ENCODE peak calls at places on chromosomes 6 and 20, in four cellular contexts. L, T, O and F are unnamed samples.

GRCh38 chr6:96608074-96608473 is 45.1 kb downstream of the FHL5 start:
- DNase-seq in L (no peak), O (no peak), T (no peak), F (no peak)

GRCh38 chr20:9280654-9281053 is 211.8 kb downstream of the PLCB4 start:
- DNase-seq in L (no peak), O (peak; percentile 33), T (peak; percentile 21), F (no peak)

GRCh38 chr20:23083553-23084220 is 2.4 kb downstream of the CD93 start:
- DNase-seq in T (no peak), L (no peak), O (no peak), F (no peak)

GRCh38 chr6:90350689-90351554 is 54.3 kb upstream of the BACH2 start:
- DNase-seq in T (peak; percentile 17), O (no peak), L (no peak), F (no peak)

GRCh38 chr20:61753196-61753942 is 312.3 kb downstream of the TAF4 start:
- DNase-seq in L (no peak), T (peak; percentile 55), O (peak; percentile 72), F (no peak)

GRCh38 chr6:28982476-28983266 is 22.4 kb downstream of the ZNF311 start:
- DNase-seq in O (peak; percentile 80), T (peak; percentile 67), L (peak; percentile 56), F (no peak)

GRCh38 chr6:106360989-106361430 is 493 bp downstream of the CRYBG1 start:
- DNase-seq in T (no peak), L (peak; percentile 6), O (peak; percentile 34), F (no peak)

GRCh38 chr20:363319-364078 is 16.6 kb downstream of the NRSN2 start:
- DNase-seq in T (peak; percentile 36), O (peak; percentile 30), L (no peak), F (no peak)

GRCh38 chr6:161651949-161652348 is 378.1 kb upstream of the AGPAT4 start:
- DNase-seq in L (no peak), T (no peak), O (no peak), F (no peak)

GRCh38 chr6:84139311-84139710 is 88.1 kb downstream of the CEP162 start:
- DNase-seq in L (no peak), T (no peak), O (no peak), F (no peak)

GRCh38 chr20:40698744-40699143 is 9.7 kb upstream of the MAFB start:
- DNase-seq in L (no peak), O (no peak), T (no peak), F (no peak)

GRCh38 chr20:21118138-21118537 is 7.7 kb upstream of the KIZ start:
- DNase-seq in O (no peak), L (no peak), T (no peak), F (no peak)

GRCh38 chr20:48056218-48056617 is 270.9 kb upstream of the SULF2 start:
- DNase-seq in L (no peak), O (no peak), T (no peak), F (no peak)

GRCh38 chr6:106745824-106746610 is 116.6 kb downstream of the QRSL1 start:
- DNase-seq in O (no peak), T (peak; percentile 6), L (no peak), F (peak; percentile 79)

GRCh38 chr6:168648240-168648639 is 207.3 kb downstream of the SMOC2 start:
- DNase-seq in T (no peak), O (no peak), L (no peak), F (no peak)

GRCh38 chr20:20785226-20785625 is 72.8 kb upstream of the RALGAPA2 start:
- DNase-seq in T (no peak), O (no peak), L (no peak), F (no peak)

GRCh38 chr6:33927551-33927950 is 123.7 kb upstream of the MLN start:
- DNase-seq in L (no peak), T (peak; percentile 72), O (peak; percentile 98), F (no peak)

GRCh38 chr6:122431780-122432179 is 32.3 kb downstream of the HSF2 start:
- DNase-seq in T (no peak), O (no peak), L (no peak), F (no peak)

GRCh38 chr6:132084811-132085509 is 133.8 kb upstream of the CCN2 start:
- DNase-seq in O (peak; percentile 93), L (no peak), T (peak; percentile 99), F (no peak)

GRCh38 chr6:35483892-35484645 is 12.8 kb downstream of the TEAD3 start:
- DNase-seq in T (no peak), O (no peak), L (no peak), F (no peak)

GRCh38 chr20:11553603-11554002 is 364.1 kb upstream of the BTBD3 start:
- DNase-seq in L (no peak), T (peak; percentile 18), O (peak; percentile 41), F (no peak)

GRCh38 chr20:45583502-45583901 is 4.4 kb upstream of the WFDC8 start:
- DNase-seq in O (no peak), T (no peak), L (no peak), F (no peak)

GRCh38 chr20:63693079-63693974 is 3.1 kb upstream of the TNFRSF6B start:
- DNase-seq in O (no peak), L (no peak), T (no peak), F (no peak)

GRCh38 chr20:63690898-63691710 is 5.3 kb upstream of the TNFRSF6B start:
- DNase-seq in T (no peak), O (no peak), L (no peak), F (no peak)

GRCh38 chr20:63692436-63693078 is 3.9 kb upstream of the TNFRSF6B start:
- DNase-seq in L (no peak), O (peak; percentile 53), T (no peak), F (no peak)

GRCh38 chr20:63690001-63690897 is 6.2 kb upstream of the TNFRSF6B start:
- DNase-seq in T (no peak), L (no peak), O (no peak), F (no peak)

DNA sequence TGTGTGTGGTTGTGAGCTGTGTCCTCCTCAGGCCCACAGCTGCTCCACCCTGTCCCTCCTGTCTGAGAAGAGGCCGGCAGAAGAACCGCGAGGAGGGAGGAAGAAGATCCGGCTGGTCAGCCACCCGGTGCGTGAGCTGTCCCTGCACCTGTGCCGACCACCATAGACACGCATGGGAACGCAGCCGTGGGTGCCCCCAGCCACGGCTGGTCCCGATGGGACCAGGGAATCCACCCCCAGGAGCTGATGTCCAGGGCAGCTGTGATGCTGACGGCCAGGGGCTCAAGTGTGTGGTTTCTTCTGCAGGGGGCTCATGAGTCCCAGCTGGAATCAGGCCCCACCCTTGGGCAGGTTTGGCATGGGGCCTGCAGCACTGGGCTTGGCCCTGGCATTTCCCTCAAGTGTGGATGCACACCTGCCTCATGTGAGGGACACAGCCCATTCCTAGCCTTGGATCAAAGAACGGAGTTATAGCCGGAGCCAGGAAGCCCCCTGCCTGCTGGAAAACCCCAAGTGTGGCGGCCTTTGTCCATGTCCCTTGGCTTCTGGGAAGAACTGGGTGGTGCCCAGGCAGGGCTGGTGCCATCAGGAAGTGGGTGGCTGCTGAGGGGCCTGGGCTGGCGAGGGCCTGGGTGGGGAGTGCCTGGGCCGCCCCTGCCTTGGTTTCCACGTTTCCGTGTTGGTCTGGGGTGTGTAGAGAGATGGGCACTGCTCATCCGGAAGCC is 4.6 kb upstream of the TNFRSF6B start:
- DNase-seq in L (no peak), T (no peak), O (no peak), F (no peak)
- H3K27ac ChIP-seq in L (no peak overlapping the region), T (no peak overlapping the region), O (no peak overlapping the region), F (no peak overlapping the region)

GRCh38 chr6:166307082-166307980 is 861 bp downstream of the PRR18 start:
- DNase-seq in L (peak; percentile 47), O (peak; percentile 39), T (no peak), F (no peak)
- H3K9ac ChIP-seq in L (peak overlapping the region; percentile 81), O (no peak overlapping the region), T (no peak overlapping the region), F (no peak overlapping the region)

DNA sequence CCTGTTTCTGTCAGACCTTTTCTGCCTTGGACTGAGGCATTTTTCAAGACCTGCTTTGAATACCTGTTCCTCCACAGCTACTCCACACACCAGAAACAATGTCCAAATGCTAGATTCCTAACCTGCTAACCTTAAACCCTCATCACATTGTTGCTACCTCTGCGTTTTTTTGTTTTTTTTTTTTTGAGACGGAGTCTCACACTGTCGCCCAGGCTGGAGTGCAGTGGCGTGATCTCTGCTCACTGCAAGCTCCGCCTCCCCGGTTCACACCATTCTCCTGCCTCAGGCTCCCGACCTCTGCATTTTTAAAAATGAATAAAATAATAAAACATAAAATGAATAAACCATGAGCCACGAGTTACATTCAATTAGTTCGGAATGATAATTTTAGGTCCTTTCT is 1.2 kb downstream of the C6orf89 start:
- DNase-seq in O (no peak), L (no peak), T (no peak), F (no peak)
- H3K27ac ChIP-seq in O (peak overlapping the region; percentile 71), L (no peak overlapping the region), T (no peak overlapping the region), F (peak overlapping the region; percentile 13)

GRCh38 chr20:43798591-43799149 is 71.9 kb upstream of the GTSF1L start:
- DNase-seq in O (no peak), L (peak; percentile 21), T (no peak), F (no peak)
- H3K9ac ChIP-seq in O (no peak overlapping the region), L (no peak overlapping the region), T (no peak overlapping the region), F (no peak overlapping the region)

GRCh38 chr20:59616306-59616705 is 12.0 kb downstream of the PHACTR3 start:
- DNase-seq in O (no peak), L (no peak), T (no peak), F (no peak)
- H3K27ac ChIP-seq in O (no peak overlapping the region), L (no peak overlapping the region), T (no peak overlapping the region), F (no peak overlapping the region)

GRCh38 chr6:46015119-46015968 is at the start of gene CLIC5:
- DNase-seq in L (no peak), O (no peak), T (no peak), F (no peak)
- H3K9ac ChIP-seq in L (peak within 1 kb of the TSS; percentile 88), O (no peak within 1 kb of the TSS), T (no peak within 1 kb of the TSS), F (no peak within 1 kb of the TSS)

GRCh38 chr6:138977646-138978167 is 10.3 kb downstream of the REPS1 start:
- DNase-seq in T (no peak), L (no peak), O (no peak), F (no peak)

GRCh38 chr6:138978229-138978628 is 9.8 kb downstream of the REPS1 start:
- DNase-seq in O (no peak), T (no peak), L (no peak), F (no peak)

GRCh38 chr6:138977242-138977641 is 10.8 kb downstream of the REPS1 start:
- DNase-seq in T (no peak), O (no peak), L (no peak), F (no peak)

GRCh38 chr6:138973481-138974140 is 14.4 kb downstream of the REPS1 start:
- DNase-seq in L (no peak), T (peak; percentile 67), O (peak; percentile 64), F (no peak)

GRCh38 chr6:138975815-138976214 is 12.2 kb downstream of the REPS1 start:
- DNase-seq in T (no peak), L (no peak), O (no peak), F (no peak)
- H3K27ac ChIP-seq in T (no peak overlapping the region), L (no peak overlapping the region), O (no peak overlapping the region), F (no peak overlapping the region)

DNA sequence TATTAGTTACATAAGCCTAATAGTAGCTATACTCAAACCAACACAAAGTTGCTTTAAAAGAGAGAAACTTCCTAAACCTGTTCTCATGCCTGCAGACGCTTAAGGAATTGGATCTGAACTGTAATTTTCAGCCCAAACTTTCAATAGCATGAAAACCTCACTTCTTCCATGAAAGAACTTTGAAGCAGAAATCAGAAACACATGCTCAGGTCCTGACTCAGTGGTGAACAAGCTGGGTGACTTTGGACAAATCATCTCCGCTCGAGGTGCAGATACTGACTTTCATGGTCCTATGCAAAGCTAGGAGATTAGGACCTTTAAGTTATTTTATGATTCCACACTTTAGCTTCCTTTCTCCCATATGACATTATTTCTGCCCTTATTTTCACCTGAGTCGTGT is 36.5 kb downstream of the NOX3 start:
- DNase-seq in L (no peak), T (peak; percentile 35), O (peak; percentile 86), F (no peak)
- H3K9ac ChIP-seq in L (no peak overlapping the region), T (no peak overlapping the region), O (peak overlapping the region; percentile 32), F (no peak overlapping the region)